ENCODE peak calls at places on chromosomes 11 and 22, in four cellular contexts. Z is HepG2, M is K562, Y is SK-N-SH. X is an unnamed sample.

GRCh38 chr11:92259861-92260260 is 35.2 kb downstream of the FAT3 start:
- DNase-seq in Z (no peak), M (no peak), Y (no peak), X (no peak)

GRCh38 chr11:45021692-45022130 is 71.0 kb upstream of the TP53I11 start:
- DNase-seq in Z (no peak), M (no peak), Y (peak; percentile 33), X (no peak)

GRCh38 chr11:69884286-69884685 is 65.1 kb upstream of the FGF3 start:
- DNase-seq in Z (no peak), M (no peak), Y (no peak), X (no peak)

GRCh38 chr11:131917634-131918384 is 547.4 kb downstream of the NTM start:
- DNase-seq in Z (no peak), M (no peak), Y (no peak), X (no peak)

GRCh38 chr11:32893091-32893946 is 708 bp downstream of the QSER1 start:
- DNase-seq in Z (peak; percentile 58), M (peak; percentile 66), Y (peak; percentile 87), X (peak; percentile 69)

GRCh38 chr11:130179396-130180306 is 20.1 kb downstream of the ST14 start:
- DNase-seq in Z (no peak), M (no peak), Y (no peak), X (no peak)

GRCh38 chr11:469684-470667 is 19.9 kb downstream of the PTDSS2 start:
- DNase-seq in Z (peak; percentile 83), M (no peak), Y (peak; percentile 35), X (no peak)

GRCh38 chr11:116731097-116731761 is 41.6 kb downstream of the BUD13 start:
- DNase-seq in Z (peak; percentile 5), M (no peak), Y (peak; percentile 84), X (no peak)

GRCh38 chr11:71391352-71391751 is 56.8 kb downstream of the DHCR7 start:
- DNase-seq in Z (no peak), M (no peak), Y (no peak), X (no peak)

GRCh38 chr11:19080579-19080993 is 20.1 kb upstream of the MRGPRX2 start:
- DNase-seq in Z (peak; percentile 65), M (no peak), Y (no peak), X (no peak)

GRCh38 chr11:102940714-102941588 is 14.6 kb downstream of the MMP13 start:
- DNase-seq in Z (peak; percentile 56), M (peak; percentile 44), Y (peak; percentile 46), X (peak; percentile 72)

GRCh38 chr22:22737590-22737989 is 93.2 kb downstream of the GGTLC2 start:
- DNase-seq in Z (no peak), M (no peak), Y (no peak), X (no peak)

GRCh38 chr22:36425977-36426523 is 38.3 kb upstream of the MYH9 start:
- DNase-seq in Z (peak; percentile 74), M (peak; percentile 73), Y (peak; percentile 57), X (no peak)

GRCh38 chr22:40504285-40505249 is 132.0 kb downstream of the MRTFA start:
- DNase-seq in Z (no peak), M (no peak), Y (no peak), X (no peak)

GRCh38 chr22:30044369-30044768 is 35.9 kb upstream of the HORMAD2 start:
- DNase-seq in Z (peak; percentile 34), M (no peak), Y (peak; percentile 45), X (no peak)

GRCh38 chr11:59141673-59142460 is 789 bp upstream of the FAM111A start:
- DNase-seq in Z (no peak), M (no peak), Y (no peak), X (no peak)

GRCh38 chr11:85627332-85627997 is at the start of gene DLG2:
- DNase-seq in Z (no peak), M (no peak), Y (peak; percentile 21), X (no peak)

GRCh38 chr11:9250139-9250582 is 15.0 kb downstream of the DENND5A start:
- DNase-seq in Z (no peak), M (peak; percentile 39), Y (no peak), X (no peak)

GRCh38 chr11:69166186-69167115 is 10.7 kb downstream of the SMIM38 start:
- DNase-seq in Z (peak; percentile 50), M (peak; percentile 62), Y (peak; percentile 46), X (peak; percentile 61)

GRCh38 chr11:36012410-36012809 is 68.5 kb downstream of the LDLRAD3 start:
- DNase-seq in Z (no peak), M (no peak), Y (no peak), X (no peak)

GRCh38 chr11:26134481-26135355 is 197.2 kb upstream of the ANO3 start:
- DNase-seq in Z (peak; percentile 3), M (no peak), Y (peak; percentile 9), X (peak; percentile 10)

GRCh38 chr11:34899633-34900016 is 16.6 kb downstream of the APIP start:
- DNase-seq in Z (no peak), M (no peak), Y (no peak), X (no peak)

GRCh38 chr11:19244621-19245020 is 3.9 kb upstream of the E2F8 start:
- DNase-seq in Z (no peak), M (no peak), Y (no peak), X (no peak)

GRCh38 chr11:35043933-35044332 is 95.0 kb upstream of the CD44 start:
- DNase-seq in Z (no peak), M (no peak), Y (no peak), X (no peak)

GRCh38 chr11:85791326-85791990 is 19.5 kb downstream of the SYTL2 start:
- DNase-seq in Z (no peak), M (no peak), Y (no peak), X (no peak)

GRCh38 chr11:61142424-61142823 is 18.8 kb downstream of the VPS37C start:
- DNase-seq in Z (no peak), M (no peak), Y (no peak), X (no peak)

GRCh38 chr11:128627666-128628342 is 40.4 kb upstream of the ETS1 start:
- DNase-seq in Z (no peak), M (no peak), Y (peak; percentile 51), X (no peak)

GRCh38 chr11:112734207-112734606 is 227.0 kb upstream of the NCAM1 start:
- DNase-seq in Z (no peak), M (no peak), Y (no peak), X (peak; percentile 37)

GRCh38 chr11:73170140-73170539 is 28.0 kb upstream of the FCHSD2 start:
- DNase-seq in Z (no peak), M (no peak), Y (no peak), X (no peak)

GRCh38 chr11:11993814-11994213 is 14.6 kb downstream of the DKK3 start:
- DNase-seq in Z (no peak), M (no peak), Y (peak; percentile 70), X (no peak)

GRCh38 chr11:87851234-87851633 is 324.0 kb downstream of the RAB38 start:
- DNase-seq in Z (no peak), M (no peak), Y (no peak), X (no peak)

GRCh38 chr11:38680746-38681145 is 2082.7 kb upstream of the RAG2 start:
- DNase-seq in Z (no peak), M (no peak), Y (no peak), X (no peak)

GRCh38 chr11:121446752-121447156 is 5.4 kb upstream of the SORL1 start:
- DNase-seq in Z (peak; percentile 27), M (no peak), Y (peak; percentile 67), X (no peak)

DNA sequence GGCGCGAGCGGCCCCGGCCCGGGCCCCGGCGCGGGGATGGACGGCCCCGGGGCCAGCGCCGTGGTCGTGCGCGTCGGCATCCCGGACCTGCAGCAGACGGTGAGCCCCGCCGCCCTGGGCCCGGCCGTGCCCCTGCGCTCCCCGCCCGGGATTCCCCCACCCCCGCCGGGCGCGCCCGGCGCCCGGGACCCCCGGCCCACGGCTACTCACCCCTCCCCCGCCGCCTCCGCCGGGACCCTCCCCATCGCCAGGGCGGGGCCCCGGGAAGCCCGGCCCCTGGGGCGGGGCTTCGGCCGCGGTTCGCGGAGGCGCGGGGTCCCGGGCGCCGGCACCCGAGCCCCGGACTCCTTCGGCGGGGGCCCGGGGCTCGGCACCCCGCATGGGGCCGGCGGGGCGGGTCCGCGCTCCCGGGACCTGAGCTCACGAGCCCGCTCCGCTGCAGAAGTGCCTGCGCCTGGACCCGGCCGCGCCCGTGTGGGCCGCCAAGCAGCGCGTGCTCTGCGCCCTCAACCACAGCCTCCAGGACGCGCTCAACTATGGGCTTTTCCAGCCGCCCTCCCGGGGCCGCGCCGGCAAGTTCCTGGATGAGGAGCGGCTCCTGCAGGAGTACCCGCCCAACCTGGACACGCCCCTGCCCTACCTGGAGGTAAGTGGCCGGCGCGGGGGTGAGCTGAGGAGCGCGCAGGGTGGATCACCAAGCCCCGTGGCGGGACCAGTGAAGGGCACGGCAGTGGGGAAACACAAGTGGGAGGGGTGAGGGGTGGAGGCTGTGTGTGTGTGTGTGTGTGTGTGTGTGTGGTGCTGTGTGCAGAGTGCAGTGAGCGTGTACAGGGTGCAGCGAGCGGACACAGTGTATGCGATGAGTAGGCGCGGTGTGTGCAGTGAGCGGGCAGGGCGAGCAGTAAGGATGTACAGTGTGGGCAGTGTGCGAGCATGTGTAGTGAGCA is 2.3 kb downstream of the SHANK3 start:
- DNase-seq in Z (peak; percentile 32), M (peak; percentile 18), Y (peak; percentile 97), X (peak; percentile 84)
- TF ChIP-seq FOXM1 in Z (no peak), M (no peak), Y (no peak), X (no peak)

GRCh38 chr22:39475337-39475736 is 18.5 kb downstream of the MGAT3 start:
- DNase-seq in Z (no peak), M (no peak), Y (peak; percentile 36), X (no peak)

GRCh38 chr22:39472570-39473556 is 16.1 kb downstream of the MGAT3 start:
- DNase-seq in Z (no peak), M (peak; percentile 85), Y (no peak), X (no peak)

GRCh38 chr22:39475902-39476301 is 19.1 kb downstream of the MGAT3 start:
- DNase-seq in Z (no peak), M (no peak), Y (no peak), X (no peak)

GRCh38 chr22:39473856-39474255 is 17.0 kb downstream of the MGAT3 start:
- DNase-seq in Z (no peak), M (no peak), Y (no peak), X (no peak)

GRCh38 chr22:39474351-39474991 is 17.7 kb downstream of the MGAT3 start:
- DNase-seq in Z (no peak), M (peak; percentile 46), Y (peak; percentile 70), X (no peak)
- TF ChIP-seq FOXM1 in Z (no peak), M (no peak), Y (no peak), X (no peak)

GRCh38 chr22:28923826-28924732 is 40.7 kb downstream of the ZNRF3 start:
- DNase-seq in Z (peak; percentile 98), M (no peak), Y (peak; percentile 80), X (no peak)
- TF ChIP-seq FOXM1 in Z (peak; percentile 32), M (no peak), Y (no peak), X (no peak)

DNA sequence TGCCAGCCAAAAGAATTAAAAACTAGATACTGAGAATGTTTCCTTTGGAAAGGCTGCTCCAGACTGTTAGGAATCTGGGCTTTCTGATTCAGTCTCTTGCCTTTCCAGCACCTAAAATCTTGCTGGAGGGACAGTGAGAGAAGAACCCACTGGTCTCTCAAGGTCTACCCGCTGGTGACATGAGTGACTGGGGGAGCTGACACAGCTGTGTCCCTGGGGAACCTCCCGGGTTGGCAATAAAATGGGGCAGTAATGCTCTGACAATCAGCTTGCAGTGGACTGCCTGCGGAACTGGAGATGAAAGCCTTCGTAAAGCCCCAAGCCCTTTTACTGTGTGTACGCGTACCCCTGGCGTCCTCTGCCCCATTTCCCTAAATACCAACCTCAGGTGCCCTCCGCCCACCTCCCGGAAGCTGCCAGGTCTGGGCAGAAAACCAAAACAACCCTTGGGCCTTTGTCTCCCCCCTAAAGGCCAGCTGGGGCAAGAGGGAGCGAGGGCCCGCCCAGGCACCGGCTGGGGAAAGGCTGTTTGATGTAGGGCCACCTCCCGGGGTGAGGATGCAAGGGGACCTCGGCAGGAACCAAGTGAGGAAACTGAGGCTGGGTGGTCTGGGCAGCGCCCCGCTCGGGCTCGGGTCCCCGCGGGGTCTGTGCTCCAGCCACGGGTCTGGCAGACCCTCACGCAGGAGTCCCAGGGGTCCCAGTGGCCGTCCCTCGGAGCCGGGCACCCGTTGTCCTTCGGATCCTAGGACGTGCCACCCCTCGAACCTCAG is 741 bp downstream of the CARS1 start:
- DNase-seq in Z (no peak), M (no peak), Y (peak; percentile 46), X (no peak)
- TF ChIP-seq FOXM1 in Z (no peak), M (no peak), Y (no peak), X (no peak)

X was measured in HEK293T.